ENCODE peak calls at places on chromosomes 3 and 15, in five cellular contexts. M, Y, R, G and F are unnamed samples.

GRCh38 chr3:30657914-30658313 is 51.5 kb downstream of the TGFBR2 start:
- DNase-seq in G (no peak), R (peak; percentile 23), M (peak; percentile 58), Y (no peak), F (no peak)

GRCh38 chr3:196268270-196269163 is 19.0 kb downstream of the PCYT1A start:
- DNase-seq in M (peak; percentile 60), G (no peak), R (peak; percentile 75), Y (no peak), F (peak; percentile 50)

GRCh38 chr3:82834098-82834497 is 1072.7 kb upstream of the GBE1 start:
- DNase-seq in G (no peak), Y (no peak), M (no peak), R (no peak), F (no peak)

GRCh38 chr3:62586356-62586755 is 213.0 kb upstream of the FEZF2 start:
- DNase-seq in R (peak; percentile 46), Y (no peak), M (peak; percentile 61), G (no peak), F (no peak)

GRCh38 chr15:41435037-41435786 is 18.3 kb downstream of the RTF1 start:
- DNase-seq in R (no peak), M (no peak), G (no peak), Y (no peak), F (no peak)

GRCh38 chr15:58407786-58408185 is 24.0 kb upstream of the LIPC start:
- DNase-seq in M (no peak), R (no peak), G (no peak), Y (no peak), F (no peak)

GRCh38 chr3:127161973-127162579 is 30.9 kb upstream of the PRR23E start:
- DNase-seq in M (no peak), R (no peak), Y (no peak), G (no peak), F (no peak)

GRCh38 chr3:31770822-31771326 is 210.2 kb downstream of the OSBPL10 start:
- DNase-seq in M (peak; percentile 11), R (peak; percentile 41), G (no peak), Y (no peak), F (no peak)

GRCh38 chr15:61112231-61112630 is 116.9 kb downstream of the RORA start:
- DNase-seq in M (no peak), Y (no peak), R (no peak), G (no peak), F (peak; percentile 44)

GRCh38 chr3:184710870-184711365 is 946 bp downstream of the MAGEF1 start:
- DNase-seq in Y (no peak), G (peak; percentile 42), M (peak; percentile 15), R (no peak), F (no peak)

DNA sequence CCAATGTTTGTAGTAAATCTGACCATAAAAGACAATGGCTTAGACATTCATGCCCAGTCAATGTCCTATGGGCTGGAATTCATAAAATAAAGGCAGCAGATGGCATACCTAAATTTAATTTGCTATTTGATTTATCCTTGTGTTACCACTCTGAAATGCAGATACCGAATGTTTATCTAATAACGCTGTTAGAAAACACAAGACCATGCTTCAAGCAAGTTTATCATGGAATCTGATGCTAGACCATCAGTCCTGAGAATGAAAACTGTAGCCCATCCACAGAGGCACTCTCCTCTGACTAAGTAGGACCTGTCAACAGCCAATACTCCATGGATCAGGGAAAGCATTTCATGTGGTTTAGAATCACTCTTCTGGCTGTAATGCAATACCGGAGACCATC is 12.3 kb upstream of the CPB1 start:
- DNase-seq in R (no peak), G (no peak), Y (no peak), M (no peak), F (no peak)
- H3K4me3 ChIP-seq in R (no peak overlapping the region), G (no peak overlapping the region), Y (no peak overlapping the region), M (no peak overlapping the region), F (no peak overlapping the region)

DNA sequence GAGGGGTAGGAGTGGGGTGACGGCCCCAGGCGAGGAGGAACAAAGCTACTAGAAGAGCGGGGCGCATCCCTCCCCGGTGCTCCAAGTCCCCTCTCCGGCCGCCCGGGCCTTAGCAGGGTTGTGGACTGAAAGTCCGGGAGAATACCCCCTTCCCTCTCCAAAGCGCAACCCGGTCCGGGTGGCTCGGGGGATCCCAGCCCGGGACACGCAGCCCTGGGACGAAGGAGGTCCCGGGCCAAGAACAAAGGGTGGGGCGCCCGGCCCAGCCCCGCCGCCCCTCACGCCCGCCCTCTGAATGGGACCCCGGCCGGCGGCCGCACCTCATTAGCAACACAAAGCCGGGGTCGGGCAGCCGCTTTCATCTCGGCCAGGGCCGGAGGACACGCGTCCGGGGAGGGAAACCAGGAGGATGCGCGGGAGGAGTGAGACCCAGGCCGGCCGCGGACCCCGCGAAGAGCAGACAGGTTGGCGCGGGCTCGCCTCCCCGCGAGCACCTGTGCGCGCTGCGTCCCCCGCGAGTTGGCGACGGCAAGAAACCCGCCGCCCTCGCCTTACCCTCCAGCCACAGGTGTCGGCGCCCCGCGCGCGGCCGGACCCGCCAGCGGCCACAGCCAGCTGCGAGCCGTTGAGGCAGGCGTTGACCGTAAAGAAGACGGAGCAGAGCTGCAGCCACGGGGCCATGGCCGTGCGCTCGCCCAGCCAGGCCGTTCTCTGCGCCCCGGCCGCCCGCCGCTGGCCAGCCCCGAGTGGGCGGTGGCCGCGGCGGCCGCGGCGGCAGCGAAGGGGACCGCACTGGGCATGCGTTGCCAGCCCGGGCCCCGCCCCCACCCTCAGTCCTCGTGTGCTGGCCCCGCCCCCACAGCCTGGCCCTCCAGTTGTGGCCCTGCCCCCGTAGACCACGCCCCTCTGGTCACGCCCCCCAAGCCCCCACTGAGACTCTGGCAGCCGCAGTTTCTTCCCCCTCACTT is at the start of gene IL17RD:
- DNase-seq in G (peak; percentile 94), M (no peak), Y (peak; percentile 87), R (peak; percentile 64), F (peak; percentile 97)
- H3K36me3 ChIP-seq in G (no peaks in the 10 kb centered on the region), M (no peaks in the 10 kb centered on the region), Y (no peaks in the 10 kb centered on the region), R (no peaks in the 10 kb centered on the region), F (no peaks in the 10 kb centered on the region)

GRCh38 chr15:69602921-69603320 is 150.3 kb downstream of the RPLP1 start:
- DNase-seq in Y (no peak), G (no peak), R (no peak), M (no peak), F (no peak)

GRCh38 chr15:69599271-69599670 is 146.7 kb downstream of the RPLP1 start:
- DNase-seq in M (no peak), R (no peak), Y (no peak), G (no peak), F (no peak)

GRCh38 chr15:69603369-69604049 is 150.9 kb downstream of the RPLP1 start:
- DNase-seq in R (no peak), Y (no peak), M (no peak), G (no peak), F (no peak)

GRCh38 chr15:69602095-69602494 is 149.5 kb downstream of the RPLP1 start:
- DNase-seq in R (no peak), G (no peak), M (no peak), Y (no peak), F (no peak)

DNA sequence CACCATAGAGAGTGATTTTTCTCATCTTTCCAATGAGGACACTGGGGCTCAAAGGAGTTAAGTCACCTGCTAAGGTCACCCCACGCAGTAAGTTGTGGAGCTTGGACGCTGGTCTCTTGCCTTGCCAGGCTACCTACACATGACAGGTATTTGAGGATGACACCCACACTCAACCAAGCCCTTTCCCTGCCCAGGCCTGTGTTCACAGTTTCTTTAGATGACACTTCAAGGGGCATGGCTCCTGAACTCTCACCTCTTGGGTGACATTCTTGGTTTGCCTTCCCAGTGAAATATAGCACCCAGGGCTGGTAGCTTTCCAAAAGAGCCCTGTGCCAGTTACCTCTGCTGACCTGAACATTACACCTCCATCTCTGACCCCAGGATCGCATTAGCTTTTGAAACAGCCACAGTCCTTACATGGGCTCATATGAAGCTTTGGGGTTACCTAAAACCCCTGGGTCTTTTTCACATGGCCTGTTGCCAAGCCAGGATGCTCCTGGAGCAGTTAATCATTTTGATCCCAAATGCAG is 148.0 kb downstream of the RPLP1 start:
- DNase-seq in Y (no peak), R (no peak), G (no peak), M (no peak), F (no peak)
- H3K27me3 ChIP-seq in Y (peaks cover 22% of the 10 kb centered on the region), R (peaks cover 71% of the 10 kb centered on the region), G (no peaks in the 10 kb centered on the region), M (peaks cover 42% of the 10 kb centered on the region), F (peaks cover 2% of the 10 kb centered on the region)

GRCh38 chr3:190864002-190864401 is 1.5 kb upstream of the GMNC start:
- DNase-seq in M (no peak), G (no peak), Y (no peak), R (no peak), F (no peak)
- H3K4me3 ChIP-seq in M (no peak overlapping the region), G (no peak overlapping the region), Y (peak overlapping the region; percentile 82), R (no peak overlapping the region), F (no peak overlapping the region)

GRCh38 chr3:169984287-169984686 is 17.7 kb downstream of the SEC62 start:
- DNase-seq in G (no peak), Y (no peak), M (no peak), R (no peak), F (no peak)

DNA sequence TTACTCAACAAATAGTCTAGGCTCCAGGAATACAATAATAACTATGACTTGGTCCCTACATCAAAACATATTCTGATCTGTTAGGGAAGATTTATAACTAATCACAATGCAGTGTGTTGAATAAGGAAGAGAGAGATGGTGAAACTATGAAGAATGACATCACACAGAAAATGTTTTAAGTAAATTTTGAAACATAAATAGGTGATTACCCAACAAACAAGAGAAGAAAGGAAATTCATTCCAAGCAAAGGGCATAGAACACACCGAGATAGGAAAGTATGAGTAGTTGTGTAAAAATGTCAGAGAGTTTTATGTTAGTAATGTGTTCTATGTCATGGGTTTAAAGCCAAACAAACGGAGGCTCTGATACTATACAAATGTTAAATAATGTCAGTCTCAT is 13.4 kb downstream of the SEC62 start:
- DNase-seq in G (no peak), Y (no peak), M (peak; percentile 6), R (peak; percentile 84), F (no peak)
- H3K36me3 ChIP-seq in G (peaks cover 96% of the 10 kb centered on the region), Y (peaks cover 87% of the 10 kb centered on the region), M (peaks cover 53% of the 10 kb centered on the region), R (peaks cover 24% of the 10 kb centered on the region), F (peaks cover 15% of the 10 kb centered on the region)

GRCh38 chr15:72847033-72847432 is 63.5 kb upstream of the ADPGK start:
- DNase-seq in Y (no peak), R (no peak), G (no peak), M (no peak), F (no peak)
- H3K27me3 ChIP-seq in Y (peaks cover 70% of the 10 kb centered on the region), R (peaks cover 28% of the 10 kb centered on the region), G (peaks cover 6% of the 10 kb centered on the region), M (no peaks in the 10 kb centered on the region), F (no peaks in the 10 kb centered on the region)